ENCODE peak calls at places on chromosomes 16 and 17, in eight cellular contexts. One of them, this sample, is unnamed.

GRCh38 chr17:79918581-79919163 is 79.4 kb upstream of the CBX4 start:
- ATAC-seq in psoas muscle: no peak
- ATAC-seq in A549: no peak
- ATAC-seq in heart left ventricle: no peak
- ATAC-seq in thoracic aorta: no peak
- ATAC-seq in right cardiac atrium: no peak
- ATAC-seq in DND-41: no peak
- ATAC-seq in heart right ventricle: no peak
- ATAC-seq in this sample: no peak

GRCh38 chr16:82639263-82639662 is 12.5 kb downstream of the CDH13 start:
- ATAC-seq in DND-41: no peak
- ATAC-seq in A549: no peak
- ATAC-seq in psoas muscle: no peak
- ATAC-seq in thoracic aorta: no peak
- ATAC-seq in heart right ventricle: no peak
- ATAC-seq in heart left ventricle: no peak
- ATAC-seq in right cardiac atrium: no peak
- ATAC-seq in this sample: no peak

GRCh38 chr17:19386974-19387920 is at the start of gene MFAP4:
- ATAC-seq in heart right ventricle: peak; percentile 54
- ATAC-seq in psoas muscle: peak; percentile 46
- ATAC-seq in A549: peak; percentile 17
- ATAC-seq in heart left ventricle: peak; percentile 69
- ATAC-seq in thoracic aorta: peak; percentile 13
- ATAC-seq in right cardiac atrium: peak; percentile 63
- ATAC-seq in DND-41: peak; percentile 80
- ATAC-seq in this sample: peak; percentile 63

GRCh38 chr17:15019158-15019557 is 246.0 kb downstream of the PMP22 start:
- ATAC-seq in right cardiac atrium: no peak
- ATAC-seq in A549: no peak
- ATAC-seq in heart left ventricle: no peak
- ATAC-seq in heart right ventricle: no peak
- ATAC-seq in DND-41: no peak
- ATAC-seq in psoas muscle: no peak
- ATAC-seq in thoracic aorta: no peak
- ATAC-seq in this sample: no peak

GRCh38 chr17:12896386-12896785 is 107.1 kb downstream of the ARHGAP44 start:
- ATAC-seq in A549: no peak
- ATAC-seq in heart right ventricle: no peak
- ATAC-seq in psoas muscle: no peak
- ATAC-seq in heart left ventricle: no peak
- ATAC-seq in right cardiac atrium: no peak
- ATAC-seq in thoracic aorta: no peak
- ATAC-seq in DND-41: no peak
- ATAC-seq in this sample: no peak

GRCh38 chr17:68704897-68705296 is 103.7 kb upstream of the FAM20A start:
- ATAC-seq in DND-41: no peak
- ATAC-seq in thoracic aorta: no peak
- ATAC-seq in heart left ventricle: peak; percentile 33
- ATAC-seq in psoas muscle: no peak
- ATAC-seq in heart right ventricle: no peak
- ATAC-seq in A549: no peak
- ATAC-seq in right cardiac atrium: no peak
- ATAC-seq in this sample: no peak

GRCh38 chr17:4389079-4389478 is 22.6 kb upstream of the UBE2G1 start:
- ATAC-seq in psoas muscle: no peak
- ATAC-seq in right cardiac atrium: no peak
- ATAC-seq in A549: peak; percentile 52
- ATAC-seq in DND-41: no peak
- ATAC-seq in thoracic aorta: no peak
- ATAC-seq in heart right ventricle: no peak
- ATAC-seq in heart left ventricle: no peak
- ATAC-seq in this sample: no peak

GRCh38 chr17:42675984-42676423 is 790 bp downstream of the PLEKHH3 start:
- ATAC-seq in DND-41: no peak
- ATAC-seq in heart left ventricle: no peak
- ATAC-seq in psoas muscle: no peak
- ATAC-seq in right cardiac atrium: peak; percentile 4
- ATAC-seq in heart right ventricle: peak; percentile 3
- ATAC-seq in thoracic aorta: no peak
- ATAC-seq in A549: peak; percentile 1
- ATAC-seq in this sample: peak; percentile 10

GRCh38 chr16:14510939-14511797 is 118.9 kb downstream of the PARN start:
- ATAC-seq in thoracic aorta: no peak
- ATAC-seq in heart right ventricle: no peak
- ATAC-seq in psoas muscle: no peak
- ATAC-seq in DND-41: peak; percentile 33
- ATAC-seq in heart left ventricle: peak; percentile 37
- ATAC-seq in A549: peak; percentile 70
- ATAC-seq in right cardiac atrium: no peak
- ATAC-seq in this sample: no peak

GRCh38 chr17:39963826-39964225 is 1.0 kb downstream of the GSDMA start:
- ATAC-seq in DND-41: no peak
- ATAC-seq in thoracic aorta: no peak
- ATAC-seq in heart right ventricle: no peak
- ATAC-seq in psoas muscle: no peak
- ATAC-seq in heart left ventricle: no peak
- ATAC-seq in right cardiac atrium: no peak
- ATAC-seq in A549: no peak
- ATAC-seq in this sample: no peak

GRCh38 chr17:31197991-31198390 is 99.0 kb downstream of the OMG start:
- ATAC-seq in heart right ventricle: no peak
- ATAC-seq in right cardiac atrium: no peak
- ATAC-seq in thoracic aorta: no peak
- ATAC-seq in A549: no peak
- ATAC-seq in psoas muscle: no peak
- ATAC-seq in DND-41: no peak
- ATAC-seq in heart left ventricle: no peak
- ATAC-seq in this sample: no peak

DNA sequence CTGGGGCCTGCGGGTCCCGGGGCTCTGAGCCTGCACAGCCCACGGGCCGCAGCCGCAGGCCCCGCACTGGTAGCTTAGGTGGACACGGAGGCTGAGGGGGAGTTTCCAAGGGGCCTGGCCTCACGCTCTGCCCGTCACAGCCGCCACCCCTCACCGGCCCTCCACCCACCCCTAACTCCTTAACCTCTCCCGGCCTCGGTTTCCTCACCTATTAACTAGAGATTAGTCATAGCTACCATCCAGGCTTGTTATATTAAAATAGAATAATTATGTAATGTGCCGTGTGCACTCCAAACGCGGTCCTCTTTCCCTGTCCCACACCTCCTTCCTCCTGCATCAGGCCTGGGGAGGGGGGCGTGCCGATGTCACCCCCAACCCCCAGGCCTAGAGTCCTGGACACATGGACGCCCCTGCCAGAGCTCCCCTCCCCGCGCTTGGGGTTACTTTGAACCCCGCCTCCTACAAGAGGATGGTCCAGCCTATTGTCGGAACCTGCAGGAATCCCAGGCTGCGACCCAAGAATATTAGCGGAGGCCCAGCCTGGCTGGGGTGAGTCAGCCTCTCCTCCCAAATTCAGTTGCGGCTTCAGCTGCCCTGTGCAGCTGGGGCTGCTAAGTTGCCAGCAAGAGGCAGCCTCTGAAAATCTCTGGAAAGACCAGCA is 17.3 kb downstream of the SOCS3 start:
- ATAC-seq in psoas muscle: peak; percentile 56
- ATAC-seq in heart left ventricle: peak; percentile 67
- ATAC-seq in DND-41: no peak
- ATAC-seq in A549: peak; percentile 58
- ATAC-seq in heart right ventricle: peak; percentile 55
- ATAC-seq in thoracic aorta: peak; percentile 76
- ATAC-seq in right cardiac atrium: peak; percentile 81
- ATAC-seq in this sample: peak; percentile 71
- H3K4me3 ChIP-seq in psoas muscle: peak overlapping the region; percentile 56
- H3K4me3 ChIP-seq in heart left ventricle: no peak overlapping the region
- H3K4me3 ChIP-seq in DND-41: no peak overlapping the region
- H3K4me3 ChIP-seq in A549: peak overlapping the region; percentile 53
- H3K4me3 ChIP-seq in heart right ventricle: peak overlapping the region; percentile 46
- H3K4me3 ChIP-seq in thoracic aorta: peak overlapping the region; percentile 77
- H3K4me3 ChIP-seq in right cardiac atrium: peak overlapping the region; percentile 23
- H3K4me3 ChIP-seq in this sample: peak overlapping the region; percentile 23

DNA sequence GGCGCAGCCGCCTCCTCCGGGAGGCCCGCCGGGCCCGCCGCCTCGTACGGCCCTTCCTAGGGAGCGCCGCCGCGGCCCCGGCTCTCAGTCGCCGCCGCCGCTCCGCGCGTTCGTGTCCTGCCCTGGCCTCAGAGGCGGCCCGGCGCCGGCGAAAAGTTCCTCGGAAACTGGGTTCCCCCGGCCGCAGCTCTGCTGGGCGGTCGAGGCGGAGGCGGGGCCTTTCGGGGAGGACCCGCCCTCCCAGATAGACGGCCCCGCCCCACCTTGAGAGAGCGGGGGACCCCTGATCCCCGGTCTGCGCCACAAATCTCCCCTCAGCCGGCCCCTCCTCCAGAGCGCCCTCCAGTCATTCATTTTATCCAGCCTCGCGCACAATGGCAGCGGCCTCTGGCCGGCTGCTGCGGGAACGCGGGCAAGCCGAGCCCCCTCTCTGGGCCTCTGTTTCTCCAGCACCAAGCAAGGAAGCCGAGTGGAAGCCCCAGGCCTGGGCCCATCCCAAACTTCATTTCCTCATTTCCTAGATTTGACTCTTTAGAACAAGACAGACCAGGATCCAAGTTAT is at the start of gene SREBF1:
- ATAC-seq in psoas muscle: peak; percentile 6
- ATAC-seq in heart left ventricle: peak; percentile 32
- ATAC-seq in A549: peak; percentile 47
- ATAC-seq in heart right ventricle: peak; percentile 18
- ATAC-seq in thoracic aorta: no peak
- ATAC-seq in right cardiac atrium: peak; percentile 39
- ATAC-seq in DND-41: peak; percentile 45
- ATAC-seq in this sample: peak; percentile 12
- H3K4me3 ChIP-seq in psoas muscle: peak within 1 kb of the TSS; percentile 88
- H3K4me3 ChIP-seq in heart left ventricle: peak within 1 kb of the TSS; percentile 51
- H3K4me3 ChIP-seq in A549: peak within 1 kb of the TSS; percentile 85
- H3K4me3 ChIP-seq in heart right ventricle: peak within 1 kb of the TSS; percentile 80
- H3K4me3 ChIP-seq in thoracic aorta: peak within 1 kb of the TSS; percentile 97
- H3K4me3 ChIP-seq in right cardiac atrium: peak within 1 kb of the TSS; percentile 61
- H3K4me3 ChIP-seq in DND-41: peak within 1 kb of the TSS; percentile 76
- H3K4me3 ChIP-seq in this sample: peak within 1 kb of the TSS; percentile 97

DNA sequence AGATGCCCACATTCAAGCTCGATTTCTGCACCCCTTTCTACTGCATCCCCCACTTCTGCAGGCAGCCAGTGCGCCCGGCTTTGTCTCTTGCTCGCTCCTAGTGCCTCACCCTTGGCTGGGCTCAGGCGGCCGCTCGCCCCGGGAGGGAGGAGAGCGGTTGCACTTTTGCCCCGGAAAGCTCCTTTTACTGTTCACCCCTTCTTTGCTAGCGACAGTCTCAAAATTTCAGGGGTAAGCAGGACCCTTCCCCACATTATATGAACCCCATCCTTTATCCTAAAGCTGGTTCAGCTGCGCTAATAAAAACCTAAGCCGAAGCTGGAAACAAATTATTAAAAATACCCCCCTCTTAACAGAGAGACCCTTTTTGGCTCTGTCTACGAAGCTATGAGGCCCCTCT is 987 bp downstream of the HOXB5 start:
- ATAC-seq in A549: no peak
- ATAC-seq in heart right ventricle: no peak
- ATAC-seq in psoas muscle: no peak
- ATAC-seq in heart left ventricle: no peak
- ATAC-seq in thoracic aorta: no peak
- ATAC-seq in right cardiac atrium: peak; percentile 13
- ATAC-seq in DND-41: no peak
- ATAC-seq in this sample: no peak
- H3K4me3 ChIP-seq in A549: no peak overlapping the region
- H3K4me3 ChIP-seq in heart right ventricle: peak overlapping the region; percentile 14
- H3K4me3 ChIP-seq in psoas muscle: no peak overlapping the region
- H3K4me3 ChIP-seq in heart left ventricle: no peak overlapping the region
- H3K4me3 ChIP-seq in thoracic aorta: peak overlapping the region; percentile 72
- H3K4me3 ChIP-seq in right cardiac atrium: peak overlapping the region; percentile 12
- H3K4me3 ChIP-seq in DND-41: no peak overlapping the region
- H3K4me3 ChIP-seq in this sample: peak overlapping the region; percentile 58

DNA sequence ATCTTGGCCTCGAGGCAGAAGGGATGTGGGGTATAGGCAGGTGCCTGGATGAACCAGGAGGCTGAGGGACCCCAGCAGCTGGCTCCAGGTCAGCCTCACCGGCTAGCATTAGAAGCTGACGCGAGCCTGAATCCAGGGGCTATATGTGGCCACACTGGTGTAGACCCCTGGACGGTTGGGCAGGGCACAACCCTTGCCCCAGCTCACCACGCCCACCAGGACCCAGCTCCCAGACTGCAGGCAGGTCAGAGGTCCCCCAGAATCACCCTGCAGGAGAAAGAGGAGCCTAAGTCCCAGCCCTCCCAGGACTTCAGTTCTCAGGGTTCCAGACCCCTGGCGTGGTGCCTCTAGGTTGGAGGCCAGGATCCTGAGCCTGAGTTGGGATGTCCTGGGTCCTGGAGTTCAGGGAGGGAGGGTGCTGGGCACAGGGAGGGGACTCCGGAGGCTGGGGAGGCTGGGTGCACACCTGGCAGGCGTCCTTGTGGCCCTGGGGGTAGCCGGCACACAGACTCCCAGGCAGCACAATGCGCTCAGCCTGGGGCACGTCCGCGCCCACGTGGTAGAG is 2.7 kb downstream of the PRSS33 start:
- ATAC-seq in thoracic aorta: no peak
- ATAC-seq in DND-41: no peak
- ATAC-seq in heart left ventricle: no peak
- ATAC-seq in right cardiac atrium: no peak
- ATAC-seq in heart right ventricle: no peak
- ATAC-seq in A549: no peak
- ATAC-seq in psoas muscle: no peak
- ATAC-seq in this sample: no peak
- H3K4me3 ChIP-seq in thoracic aorta: peak overlapping the region; percentile 59
- H3K4me3 ChIP-seq in DND-41: no peak overlapping the region
- H3K4me3 ChIP-seq in heart left ventricle: no peak overlapping the region
- H3K4me3 ChIP-seq in right cardiac atrium: peak overlapping the region; percentile 12
- H3K4me3 ChIP-seq in heart right ventricle: peak overlapping the region; percentile 36
- H3K4me3 ChIP-seq in A549: no peak overlapping the region
- H3K4me3 ChIP-seq in psoas muscle: peak overlapping the region; percentile 59
- H3K4me3 ChIP-seq in this sample: peak overlapping the region; percentile 45

GRCh38 chr17:41528959-41529353 is 848 bp upstream of the KRT19 start:
- ATAC-seq in psoas muscle: no peak
- ATAC-seq in heart right ventricle: no peak
- ATAC-seq in right cardiac atrium: no peak
- ATAC-seq in heart left ventricle: no peak
- ATAC-seq in DND-41: no peak
- ATAC-seq in A549: no peak
- ATAC-seq in thoracic aorta: no peak
- ATAC-seq in this sample: no peak
- H3K4me3 ChIP-seq in psoas muscle: no peak overlapping the region
- H3K4me3 ChIP-seq in heart right ventricle: no peak overlapping the region
- H3K4me3 ChIP-seq in right cardiac atrium: no peak overlapping the region
- H3K4me3 ChIP-seq in heart left ventricle: no peak overlapping the region
- H3K4me3 ChIP-seq in DND-41: no peak overlapping the region
- H3K4me3 ChIP-seq in A549: no peak overlapping the region
- H3K4me3 ChIP-seq in thoracic aorta: no peak overlapping the region
- H3K4me3 ChIP-seq in this sample: no peak overlapping the region

GRCh38 chr17:6638046-6638908 is 2.2 kb downstream of the KIAA0753 start:
- ATAC-seq in right cardiac atrium: no peak
- ATAC-seq in thoracic aorta: no peak
- ATAC-seq in psoas muscle: no peak
- ATAC-seq in heart left ventricle: no peak
- ATAC-seq in DND-41: no peak
- ATAC-seq in heart right ventricle: no peak
- ATAC-seq in A549: no peak
- ATAC-seq in this sample: no peak
- H3K4me3 ChIP-seq in right cardiac atrium: no peak overlapping the region
- H3K4me3 ChIP-seq in thoracic aorta: no peak overlapping the region
- H3K4me3 ChIP-seq in psoas muscle: no peak overlapping the region
- H3K4me3 ChIP-seq in heart left ventricle: no peak overlapping the region
- H3K4me3 ChIP-seq in DND-41: peak overlapping the region; percentile 67
- H3K4me3 ChIP-seq in heart right ventricle: no peak overlapping the region
- H3K4me3 ChIP-seq in A549: no peak overlapping the region
- H3K4me3 ChIP-seq in this sample: no peak overlapping the region

GRCh38 chr16:982152-983043 is 828 bp downstream of the SOX8 start:
- ATAC-seq in A549: peak; percentile 17
- ATAC-seq in thoracic aorta: no peak
- ATAC-seq in DND-41: no peak
- ATAC-seq in heart right ventricle: no peak
- ATAC-seq in right cardiac atrium: no peak
- ATAC-seq in psoas muscle: no peak
- ATAC-seq in heart left ventricle: no peak
- ATAC-seq in this sample: no peak
- H3K4me3 ChIP-seq in A549: peak overlapping the region; percentile 59
- H3K4me3 ChIP-seq in thoracic aorta: peak overlapping the region; percentile 73
- H3K4me3 ChIP-seq in DND-41: no peak overlapping the region
- H3K4me3 ChIP-seq in heart right ventricle: peak overlapping the region; percentile 54
- H3K4me3 ChIP-seq in right cardiac atrium: peak overlapping the region; percentile 62
- H3K4me3 ChIP-seq in psoas muscle: peak overlapping the region; percentile 61
- H3K4me3 ChIP-seq in heart left ventricle: no peak overlapping the region
- H3K4me3 ChIP-seq in this sample: no peak overlapping the region